ENCODE peak calls at places on chromosomes 1 and 21, in nine cellular contexts. T, C, U, W, Z, L, N, Y and M are unnamed samples.

GRCh38 chr1:246769306-246769705 is 45.1 kb downstream of the SCCPDH start:
- DNase-seq in U (no peak), W (no peak), N (no peak), L (no peak), Y (no peak), T (peak), C (peak), Z (no peak), M (peak)

GRCh38 chr1:24186993-24187790 is at the start of gene IFNLR1:
- DNase-seq in L (peak), N (peak), W (no peak), T (no peak), Y (peak), U (peak), Z (peak), C (no peak), M (peak)

GRCh38 chr1:155091071-155092051 is 12.7 kb downstream of the EFNA3 start:
- DNase-seq in Y (peak), C (peak), Z (peak), U (no peak), N (peak), L (peak), W (peak), T (peak), M (peak)

GRCh38 chr1:43975249-43975961 is 645 bp downstream of the ATP6V0B start:
- DNase-seq in U (peak), W (no peak), Y (peak), N (peak), C (no peak), L (peak), T (no peak), Z (peak), M (peak)

GRCh38 chr1:212630159-212630900 is 21.8 kb downstream of the ATF3 start:
- DNase-seq in U (peak), L (peak), Y (peak), W (peak), C (no peak), T (peak), N (peak), Z (peak), M (peak)

GRCh38 chr21:45806042-45806441 is 162.5 kb downstream of the PCBP3 start:
- DNase-seq in T (no peak), C (no peak), L (no peak), U (no peak), Y (no peak), W (no peak), N (no peak), Z (no peak), M (no peak)

GRCh38 chr21:41830145-41830707 is 48.9 kb downstream of the PRDM15 start:
- DNase-seq in T (no peak), L (no peak), W (no peak), U (no peak), N (no peak), Z (no peak), C (no peak), Y (no peak), M (no peak)

GRCh38 chr21:35616090-35616489 is 444.2 kb downstream of the SETD4 start:
- DNase-seq in W (no peak), Y (no peak), C (peak), U (no peak), Z (no peak), N (no peak), L (no peak), T (peak), M (no peak)

GRCh38 chr1:63322944-63323865 is 838 bp downstream of the FOXD3 start:
- DNase-seq in Y (peak), W (no peak), T (no peak), L (peak), C (no peak), Z (no peak), U (no peak), N (peak), M (no peak)

GRCh38 chr1:207868252-207868768 is 42.6 kb downstream of the CD34 start:
- DNase-seq in L (peak), Y (peak), W (peak), U (peak), T (peak), N (peak), C (no peak), Z (peak), M (peak)

GRCh38 chr21:28311776-28312175 is 680.9 kb downstream of the LTN1 start:
- DNase-seq in W (no peak), T (no peak), Z (no peak), C (no peak), L (no peak), U (no peak), Y (no peak), N (no peak), M (no peak)

GRCh38 chr1:84077476-84078107 is 66.5 kb upstream of the PRKACB start:
- DNase-seq in U (peak), N (peak), C (peak), Z (peak), T (peak), W (peak), Y (peak), L (peak), M (peak)

GRCh38 chr1:100306735-100307313 is 40.8 kb downstream of the RTCA start:
- DNase-seq in T (no peak), Y (no peak), Z (no peak), N (no peak), C (no peak), L (no peak), U (no peak), W (no peak), M (no peak)

GRCh38 chr1:154788241-154788870 is 81.7 kb downstream of the KCNN3 start:
- DNase-seq in W (no peak), Z (no peak), U (no peak), N (no peak), T (no peak), L (no peak), C (no peak), Y (no peak), M (no peak)

GRCh38 chr1:100441651-100442050 is 89.3 kb downstream of the CDC14A start:
- DNase-seq in U (no peak), W (no peak), Y (peak), L (no peak), T (no peak), Z (no peak), C (no peak), N (no peak), M (no peak)

GRCh38 chr1:182157187-182157586 is 95.7 kb upstream of the ZNF648 start:
- DNase-seq in Y (no peak), T (no peak), Z (no peak), L (no peak), W (no peak), C (no peak), U (no peak), N (no peak), M (no peak)

GRCh38 chr1:34265396-34265795 is 88.7 kb downstream of the C1orf94 start:
- DNase-seq in Z (no peak), C (no peak), T (no peak), Y (no peak), N (no peak), U (no peak), W (no peak), L (no peak), M (no peak)

GRCh38 chr21:21973806-21974205 is 975.6 kb downstream of the NCAM2 start:
- DNase-seq in C (no peak), U (no peak), Y (no peak), L (no peak), T (no peak), Z (no peak), W (no peak), N (peak), M (no peak)

GRCh38 chr1:59290173-59290954 is 6.5 kb upstream of the FGGY start:
- DNase-seq in L (peak), Y (peak), C (peak), T (peak), Z (peak), N (peak), W (no peak), U (no peak), M (no peak)
- TF ChIP-seq CTCF in L (peak), Y (peak), C (peak), T (peak), Z (peak), N (peak), W (peak), U (peak), M (peak)

GRCh38 chr1:66349277-66349676 is 184.7 kb upstream of the SGIP1 start:
- DNase-seq in Y (no peak), W (no peak), C (no peak), L (no peak), U (no peak), T (no peak), Z (no peak), N (no peak), M (no peak)
- TF ChIP-seq CTCF in Y (no peak), W (no peak), C (no peak), L (no peak), U (no peak), T (no peak), Z (no peak), N (no peak), M (no peak)

GRCh38 chr1:153534933-153535663 is 693 bp downstream of the S100A6 start:
- DNase-seq in L (no peak), U (peak), Y (peak), W (peak), T (peak), N (no peak), Z (peak), C (no peak), M (peak)
- TF ChIP-seq CTCF in L (no peak), U (peak), Y (no peak), W (no peak), T (no peak), N (no peak), Z (no peak), C (no peak), M (no peak)

DNA sequence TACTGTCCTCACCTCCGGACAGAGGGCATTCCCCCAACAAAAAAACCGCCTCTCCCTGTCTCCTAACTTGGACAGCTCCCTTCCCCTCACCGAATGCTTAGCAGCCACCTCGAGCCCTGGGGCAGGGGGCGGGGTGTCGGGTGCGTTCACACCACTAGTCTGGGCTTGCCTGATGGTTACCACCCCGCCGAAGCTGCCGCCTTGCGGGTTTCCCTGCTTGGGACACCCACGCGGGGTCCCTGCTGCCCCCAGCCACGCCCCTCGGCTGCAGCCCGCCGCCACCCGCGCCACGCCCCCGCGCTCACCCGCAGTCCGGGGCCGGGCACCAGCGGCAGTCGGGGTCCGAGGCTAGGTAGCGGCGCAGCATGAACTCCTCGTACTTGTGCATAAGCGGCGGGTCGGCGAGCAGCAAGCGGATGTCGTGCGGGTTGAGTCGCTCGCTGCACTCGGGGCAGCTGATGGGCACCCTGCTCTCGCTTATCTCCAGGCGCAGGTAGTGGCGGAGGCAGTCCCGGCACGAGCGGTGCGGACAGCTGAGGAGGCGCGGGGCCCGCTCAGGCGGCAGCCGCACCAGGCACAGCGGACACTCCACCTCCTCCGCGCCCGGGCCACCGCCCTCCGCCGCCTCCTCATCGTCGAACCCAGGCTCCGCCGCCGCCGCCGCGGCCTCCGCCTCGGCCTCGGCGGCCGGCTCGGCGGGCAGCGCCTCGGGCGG is 706 bp downstream of the RNF19B start:
- DNase-seq in N (peak), W (peak), Y (peak), T (peak), C (peak), U (peak), Z (peak), L (peak), M (peak)
- TF ChIP-seq CTCF in N (no peak), W (peak), Y (no peak), T (no peak), C (no peak), U (no peak), Z (no peak), L (no peak), M (peak)

GRCh38 chr1:107477233-107477632 is 336.4 kb downstream of the NTNG1 start:
- DNase-seq in W (no peak), L (peak), N (no peak), Z (no peak), U (no peak), C (no peak), T (no peak), Y (peak), M (no peak)
- TF ChIP-seq CTCF in W (no peak), L (no peak), N (peak), Z (peak), U (no peak), C (no peak), T (peak), Y (peak), M (no peak)

GRCh38 chr21:31538821-31539220 is 120.7 kb upstream of the SOD1 start:
- DNase-seq in U (no peak), W (no peak), T (no peak), L (no peak), Y (no peak), C (no peak), Z (no peak), N (no peak), M (no peak)

GRCh38 chr21:31543191-31543590 is 116.3 kb upstream of the SOD1 start:
- DNase-seq in W (no peak), C (peak), Z (no peak), N (no peak), T (peak), Y (no peak), L (no peak), U (no peak), M (no peak)

GRCh38 chr21:31536138-31536537 is 123.4 kb upstream of the SOD1 start:
- DNase-seq in L (no peak), U (no peak), W (no peak), Y (no peak), Z (no peak), N (no peak), T (no peak), C (no peak), M (no peak)

DNA sequence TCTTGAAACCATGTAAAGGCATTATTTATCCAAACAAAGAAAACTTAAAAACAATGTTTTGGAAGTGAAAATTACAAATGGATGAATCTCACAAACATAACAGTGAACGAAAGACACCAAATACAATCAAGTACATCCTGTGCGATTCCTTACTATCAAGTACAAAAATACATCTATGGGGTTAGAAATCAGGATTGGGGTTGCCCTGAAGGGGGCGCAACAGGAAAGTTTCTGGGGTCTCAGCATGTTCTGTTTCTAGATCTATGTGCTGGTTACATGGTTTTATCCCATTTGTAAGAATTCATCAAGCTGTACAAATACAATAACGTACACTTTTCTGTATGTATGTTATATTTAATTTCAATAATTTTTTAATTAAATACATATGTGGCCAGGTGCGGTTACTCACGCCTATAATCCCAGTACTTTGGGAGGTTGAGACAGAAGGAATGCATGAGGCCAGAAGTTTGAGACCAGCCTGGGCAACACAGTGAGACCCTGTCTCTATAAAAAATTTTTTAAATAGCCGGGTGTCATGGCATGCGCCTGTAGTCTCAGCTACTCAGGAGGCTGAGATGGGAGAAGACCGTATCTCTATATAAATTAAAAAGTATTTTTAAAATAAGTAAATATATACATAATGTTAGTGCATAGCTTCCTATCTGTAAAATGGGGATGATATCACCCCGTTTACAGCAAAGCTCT is 121.5 kb upstream of the SOD1 start:
- DNase-seq in C (no peak), Y (peak), L (no peak), U (no peak), Z (no peak), N (peak), W (no peak), T (no peak), M (no peak)
- TF ChIP-seq CTCF in C (no peak), Y (peak), L (no peak), U (no peak), Z (no peak), N (peak), W (no peak), T (peak), M (no peak)

GRCh38 chr1:10490271-10490970 is 15.7 kb downstream of the PEX14 start:
- DNase-seq in T (no peak), U (no peak), N (peak), Z (no peak), W (no peak), Y (no peak), C (no peak), L (no peak), M (no peak)
- TF ChIP-seq CTCF in T (no peak), U (no peak), N (no peak), Z (no peak), W (no peak), Y (no peak), C (no peak), L (no peak), M (no peak)